ENCODE peak calls at places on chromosomes 2 and 18, in nine cellular contexts. Q is lower lobe of right lung; P is CD8-positive, alpha-beta T cell; T is fibroblast of lung; L is tibial artery; E is cardiac muscle cell; J is A549; N is tibial nerve; S is endodermal cell. G is an unnamed sample. For H3K4me1, the result is how much of the 10 kb centered on the place peaks cover.

GRCh38 chr18:2855560-2856350 is 8.9 kb downstream of the EMILIN2 start:
- DNase-seq in S (no peak), J (no peak), Q (no peak), T (no peak), E (no peak), N (no peak), L (no peak), P (no peak), G (no peak)

GRCh38 chr2:133266075-133266925 is 302.0 kb downstream of the NCKAP5 start:
- DNase-seq in N (no peak), J (peak), Q (no peak), T (peak), S (peak), L (no peak), E (peak), P (no peak), G (no peak)

GRCh38 chr18:907171-907879 is 2.7 kb downstream of the ADCYAP1 start:
- DNase-seq in P (no peak), S (peak), E (no peak), T (no peak), L (no peak), N (no peak), J (no peak), Q (peak), G (no peak)

GRCh38 chr18:59109375-59109774 is 30.3 kb upstream of the SEC11C start:
- DNase-seq in Q (no peak), N (no peak), P (no peak), T (no peak), E (peak), L (no peak), S (no peak), J (no peak), G (no peak)

GRCh38 chr2:29033172-29033571 is 41.2 kb downstream of the PCARE start:
- DNase-seq in L (no peak), P (no peak), S (peak), J (peak), T (peak), E (peak), Q (no peak), N (no peak), G (no peak)

GRCh38 chr2:181262782-181263181 is 194.4 kb upstream of the ITGA4 start:
- DNase-seq in T (no peak), L (no peak), N (no peak), J (no peak), E (no peak), S (no peak), Q (no peak), P (no peak), G (no peak)

GRCh38 chr2:109486711-109487130 is 127.0 kb downstream of the SEPTIN10 start:
- DNase-seq in N (no peak), E (no peak), S (no peak), J (no peak), T (no peak), Q (no peak), P (no peak), L (no peak), G (no peak)

GRCh38 chr2:220811115-220811514 is 761.0 kb downstream of the EPHA4 start:
- DNase-seq in Q (no peak), J (peak), S (no peak), N (no peak), L (no peak), E (no peak), P (no peak), T (peak), G (no peak)

GRCh38 chr2:150019063-150019462 is 431.5 kb upstream of the MMADHC start:
- DNase-seq in J (no peak), T (no peak), E (no peak), L (no peak), P (no peak), Q (no peak), S (no peak), N (no peak), G (no peak)

GRCh38 chr2:192675640-192676039 is 480.9 kb upstream of the TMEFF2 start:
- DNase-seq in S (no peak), T (no peak), E (no peak), L (no peak), J (no peak), P (no peak), N (no peak), Q (no peak), G (no peak)

GRCh38 chr2:20469595-20469994 is 22.7 kb downstream of the RHOB start:
- DNase-seq in P (no peak), S (no peak), L (peak), J (no peak), E (no peak), T (no peak), Q (no peak), N (no peak), G (no peak)
- TF ChIP-seq CTCF in P (no peak), S (no peak), L (no peak), J (no peak), E (no peak), T (no peak), Q (no peak), N (no peak), G (no peak)

DNA sequence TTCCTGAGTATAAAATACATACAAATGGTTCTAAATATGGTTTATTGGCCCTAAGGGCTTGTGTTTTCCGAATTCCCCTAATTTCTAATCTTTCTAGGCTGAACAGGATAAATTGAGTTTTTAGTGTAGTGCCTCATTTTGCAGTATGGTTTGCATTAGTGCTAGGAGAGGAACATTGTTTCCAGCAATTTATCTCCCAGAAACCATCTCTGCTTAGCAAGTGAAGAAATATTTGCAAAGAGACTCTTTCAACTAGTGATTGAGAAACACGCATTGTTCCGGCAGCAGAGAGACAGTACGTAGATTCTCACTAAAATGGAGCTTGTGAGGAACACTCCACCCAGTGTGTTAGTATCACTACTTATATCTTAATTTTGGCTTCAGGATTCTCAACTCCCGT is 177.8 kb upstream of the EPAS1 start:
- DNase-seq in N (no peak), Q (no peak), E (peak), S (no peak), P (no peak), T (peak), L (no peak), J (no peak), G (no peak)
- H3K4me1 ChIP-seq in N (under half), Q (half or more), E (under half), S (under half), P (under half), T (under half), L (under half), J (half or more), G (half or more)

GRCh38 chr2:238238766-238239551 is 879 bp downstream of the HES6 start:
- DNase-seq in L (no peak), N (no peak), E (no peak), P (no peak), J (no peak), S (peak), Q (peak), T (peak), G (no peak)
- TF ChIP-seq CTCF in L (no peak), N (no peak), E (no peak), P (no peak), J (no peak), S (no peak), Q (peak), T (no peak), G (no peak)

GRCh38 chr2:85156141-85156540 is 22.9 kb downstream of the TCF7L1 start:
- DNase-seq in Q (no peak), N (no peak), P (no peak), L (peak), S (no peak), J (no peak), E (peak), T (peak), G (no peak)
- H3K4me1 ChIP-seq in Q (half or more), N (half or more), P (under half), L (under half), S (under half), J (under half), E (under half), T (under half), G (under half)

DNA sequence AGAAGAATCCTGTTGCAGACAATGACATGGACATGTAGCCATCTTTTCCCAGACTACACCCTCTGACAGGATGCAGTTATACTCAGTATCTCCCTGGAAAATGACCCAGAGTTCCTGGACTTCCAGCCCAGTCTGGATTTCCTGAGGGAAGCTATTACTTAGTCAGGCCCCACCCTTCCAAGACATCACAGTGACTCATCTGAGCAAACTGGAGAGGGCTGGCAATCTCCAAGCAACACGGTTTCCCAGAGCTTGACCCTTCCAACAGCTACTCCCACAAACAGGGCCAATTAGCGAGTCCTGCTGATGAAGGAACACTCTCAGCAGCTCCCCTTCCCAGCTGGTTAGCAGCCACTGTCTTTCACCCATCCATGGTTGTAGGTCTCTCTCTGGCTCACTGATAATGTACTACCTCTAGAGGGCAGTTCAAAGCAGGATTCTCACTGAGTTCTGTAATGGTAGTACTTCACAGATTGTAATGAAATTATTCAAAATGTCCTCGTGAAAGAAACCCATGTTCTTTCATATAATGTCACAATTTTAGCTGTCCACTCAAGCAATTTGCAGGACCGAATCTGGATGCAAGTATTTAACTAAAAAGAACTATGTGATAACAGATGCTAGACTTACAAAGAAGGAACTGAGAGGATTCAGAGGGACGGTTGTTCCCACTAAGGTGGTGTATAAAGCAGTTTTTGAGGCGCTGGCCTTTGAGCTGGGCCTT is 110.2 kb downstream of the MDH1 start:
- DNase-seq in E (peak), T (peak), P (no peak), Q (no peak), L (peak), J (peak), S (peak), N (peak), G (no peak)
- TF ChIP-seq CTCF in E (peak), T (peak), P (peak), Q (peak), L (peak), J (peak), S (peak), N (peak), G (peak)

GRCh38 chr2:126658910-126659613 is 3.1 kb downstream of the GYPC start:
- DNase-seq in P (no peak), J (no peak), L (peak), S (no peak), Q (peak), N (peak), E (peak), T (peak), G (peak)
- H3K4me1 ChIP-seq in P (half or more), J (under half), L (under half), S (under half), Q (half or more), N (half or more), E (under half), T (under half), G (half or more)

GRCh38 chr2:126227250-126227649 is 428.7 kb upstream of the GYPC start:
- DNase-seq in L (no peak), S (no peak), E (peak), Q (no peak), J (peak), T (no peak), P (no peak), N (no peak), G (no peak)
- TF ChIP-seq CTCF in L (no peak), S (peak), E (peak), Q (no peak), J (no peak), T (no peak), P (no peak), N (no peak), G (no peak)

DNA sequence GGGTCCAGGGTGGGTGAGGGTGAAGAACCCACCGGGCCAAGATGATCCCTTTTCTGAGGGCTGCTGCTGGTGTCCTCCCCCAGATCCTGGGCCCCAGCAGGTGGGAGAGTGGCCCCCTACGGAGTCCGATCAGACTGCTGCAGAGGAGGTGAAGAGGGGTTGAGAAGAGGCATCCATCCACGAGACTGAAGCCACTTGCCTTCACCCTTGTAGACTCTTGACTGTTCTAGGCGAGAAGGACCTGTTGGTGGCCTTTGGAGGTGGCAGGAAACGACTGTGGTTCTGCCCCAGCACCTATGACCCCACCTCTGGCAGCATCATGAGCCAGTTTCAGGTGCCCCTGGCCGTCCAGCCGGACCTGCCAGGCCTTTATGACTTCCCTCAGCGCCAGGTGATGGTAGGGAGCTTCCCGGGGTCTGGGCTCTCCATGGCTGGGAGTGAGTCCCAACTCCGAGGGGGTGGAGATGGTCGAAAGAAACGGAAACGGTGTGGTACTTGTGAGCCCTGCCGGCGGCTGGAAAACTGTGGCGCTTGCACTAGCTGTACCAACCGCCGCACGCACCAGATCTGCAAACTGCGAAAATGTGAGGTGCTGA is 1.5 kb downstream of the TET3 start:
- DNase-seq in P (no peak), Q (no peak), L (no peak), N (no peak), E (no peak), T (no peak), S (no peak), J (no peak), G (no peak)
- H3K4me1 ChIP-seq in P (half or more), Q (half or more), L (under half), N (half or more), E (under half), T (under half), S (under half), J (half or more), G (half or more)

GRCh38 chr2:125364181-125364806 is 1291.7 kb upstream of the GYPC start:
- DNase-seq in S (no peak), J (no peak), N (no peak), P (no peak), E (no peak), Q (no peak), T (no peak), L (no peak), G (no peak)
- TF ChIP-seq CTCF in S (no peak), J (no peak), N (no peak), P (no peak), E (no peak), Q (no peak), T (no peak), L (no peak), G (no peak)